ENCODE peak calls at places on chromosomes 12 and 14, in five cellular contexts. S, D, U, N and R are unnamed samples.

GRCh38 chr14:53999061-53999488 is 42.5 kb upstream of the BMP4 start:
- DNase-seq in S (no peak), D (peak; percentile 66), U (no peak), N (no peak), R (no peak)

GRCh38 chr12:95480230-95480629 is 6.3 kb downstream of the METAP2 start:
- DNase-seq in S (no peak), D (no peak), U (no peak), N (no peak), R (no peak)

GRCh38 chr14:96285667-96286066 is 29.7 kb downstream of the BDKRB1 start:
- DNase-seq in S (no peak), D (no peak), U (no peak), N (no peak), R (no peak)

GRCh38 chr14:55382483-55382882 is 29.1 kb downstream of the ATG14 start:
- DNase-seq in S (no peak), D (no peak), U (no peak), N (no peak), R (no peak)

GRCh38 chr14:71551291-71551955 is 380.8 kb upstream of the RGS6 start:
- DNase-seq in S (no peak), D (no peak), U (no peak), N (no peak), R (peak; percentile 1)

GRCh38 chr12:124751654-124752355 is 111.9 kb downstream of the SCARB1 start:
- DNase-seq in S (no peak), D (no peak), U (no peak), N (no peak), R (no peak)

GRCh38 chr12:48002179-48002601 is 2.1 kb downstream of the COL2A1 start:
- DNase-seq in S (no peak), D (no peak), U (no peak), N (no peak), R (no peak)

GRCh38 chr12:42039146-42039545 is 105.5 kb downstream of the GXYLT1 start:
- DNase-seq in S (no peak), D (no peak), U (no peak), N (no peak), R (no peak)

GRCh38 chr12:132639996-132640520 is 21.5 kb downstream of the P2RX2 start:
- DNase-seq in S (no peak), D (no peak), U (no peak), N (no peak), R (no peak)

GRCh38 chr12:22230280-22230794 is 104.2 kb downstream of the ST8SIA1 start:
- DNase-seq in S (no peak), D (no peak), U (no peak), N (no peak), R (no peak)

GRCh38 chr12:103742349-103742784 is 98.7 kb downstream of the NT5DC3 start:
- DNase-seq in S (no peak), D (no peak), U (no peak), N (no peak), R (no peak)